ENCODE peak calls at places on chromosomes 2 and 18, in six cellular contexts. X is left ventricle myocardium inferior; L is IMR-90; A is stimulated activated naive CD4-positive, alpha-beta T cell treated with Interleukin-2 at 50 U/mL for 16 hours; V is Calu3; Z is EH. Y is an unnamed sample.

GRCh38 chr2:238845583-238846480 is 2.1 kb upstream of the TWIST2 start:
- DNase-seq in X (no peak), L (no peak), A (no peak), V (no peak), Z (peak), Y (no peak)

GRCh38 chr2:25377822-25378421 is 36.2 kb upstream of the DNMT3A start:
- DNase-seq in X (no peak), L (no peak), A (no peak), V (no peak), Z (no peak), Y (no peak)

GRCh38 chr2:68414862-68415261 is 49.8 kb downstream of the PLEK start:
- DNase-seq in X (no peak), L (no peak), A (no peak), V (no peak), Z (no peak), Y (no peak)

GRCh38 chr2:233446616-233447305 is 92.5 kb downstream of the DGKD start:
- DNase-seq in X (no peak), L (no peak), A (no peak), V (no peak), Z (no peak), Y (no peak)

GRCh38 chr2:121501554-121501953 is 29.1 kb upstream of the RNU4ATAC start:
- DNase-seq in X (no peak), L (no peak), A (no peak), V (no peak), Z (no peak), Y (no peak)

GRCh38 chr2:24304098-24304497 is 56.2 kb downstream of the ITSN2 start:
- DNase-seq in X (peak), L (peak), A (no peak), V (no peak), Z (peak), Y (peak)

GRCh38 chr2:10269711-10270610 is 32.7 kb upstream of the HPCAL1 start:
- DNase-seq in X (no peak), L (no peak), A (no peak), V (no peak), Z (no peak), Y (peak)

GRCh38 chr2:217218269-217219140 is 358.6 kb upstream of the TNP1 start:
- DNase-seq in X (no peak), L (peak), A (no peak), V (no peak), Z (peak), Y (no peak)

GRCh38 chr18:36711813-36712444 is 116.9 kb downstream of the TPGS2 start:
- DNase-seq in X (peak), L (peak), A (no peak), V (peak), Z (peak), Y (peak)

GRCh38 chr2:174939046-174939445 is 66.1 kb downstream of the CHN1 start:
- DNase-seq in X (no peak), L (peak), A (no peak), V (no peak), Z (peak), Y (no peak)

GRCh38 chr18:37701967-37702366 is 136.4 kb upstream of the CELF4 start:
- DNase-seq in X (no peak), L (no peak), A (no peak), V (no peak), Z (no peak), Y (no peak)